ENCODE peak calls at places on chromosomes 7 and 10, in seven cellular contexts. One of them, this sample, is unnamed.

GRCh38 chr10:29319205-29319781 is 30.4 kb downstream of the LYZL1 start:
- DNase-seq in endothelial cell: no peak
- DNase-seq in fibroblast of pulmonary artery: no peak
- DNase-seq in MCF 10A: no peak
- DNase-seq in kidney epithelial cell: no peak
- DNase-seq in keratinocyte: no peak
- DNase-seq in left lung: no peak
- DNase-seq in this sample: no peak

GRCh38 chr10:79292789-79293746 is 54.2 kb upstream of the PPIF start:
- DNase-seq in kidney epithelial cell: no peak
- DNase-seq in keratinocyte: no peak
- DNase-seq in MCF 10A: peak
- DNase-seq in endothelial cell: peak
- DNase-seq in fibroblast of pulmonary artery: no peak
- DNase-seq in left lung: peak
- DNase-seq in this sample: peak

GRCh38 chr10:113159563-113159962 is 209.5 kb downstream of the TCF7L2 start:
- DNase-seq in fibroblast of pulmonary artery: no peak
- DNase-seq in left lung: no peak
- DNase-seq in kidney epithelial cell: no peak
- DNase-seq in endothelial cell: no peak
- DNase-seq in keratinocyte: no peak
- DNase-seq in MCF 10A: no peak
- DNase-seq in this sample: no peak

GRCh38 chr7:137146552-137146961 is 197.0 kb downstream of the PTN start:
- DNase-seq in left lung: no peak
- DNase-seq in keratinocyte: no peak
- DNase-seq in kidney epithelial cell: no peak
- DNase-seq in MCF 10A: no peak
- DNase-seq in endothelial cell: no peak
- DNase-seq in fibroblast of pulmonary artery: peak
- DNase-seq in this sample: no peak

GRCh38 chr7:484365-485101 is 35.1 kb downstream of the PDGFA start:
- DNase-seq in MCF 10A: no peak
- DNase-seq in left lung: peak
- DNase-seq in kidney epithelial cell: no peak
- DNase-seq in endothelial cell: no peak
- DNase-seq in keratinocyte: no peak
- DNase-seq in fibroblast of pulmonary artery: no peak
- DNase-seq in this sample: no peak

GRCh38 chr10:62651341-62651740 is 153.2 kb upstream of the ADO start:
- DNase-seq in fibroblast of pulmonary artery: no peak
- DNase-seq in kidney epithelial cell: no peak
- DNase-seq in keratinocyte: no peak
- DNase-seq in endothelial cell: no peak
- DNase-seq in left lung: no peak
- DNase-seq in MCF 10A: no peak
- DNase-seq in this sample: no peak

GRCh38 chr10:48194830-48195229 is 79.7 kb downstream of the FRMPD2 start:
- DNase-seq in keratinocyte: no peak
- DNase-seq in endothelial cell: no peak
- DNase-seq in left lung: no peak
- DNase-seq in kidney epithelial cell: no peak
- DNase-seq in MCF 10A: no peak
- DNase-seq in fibroblast of pulmonary artery: no peak
- DNase-seq in this sample: no peak

GRCh38 chr10:28250782-28251181 is 52.1 kb downstream of the MPP7 start:
- DNase-seq in kidney epithelial cell: no peak
- DNase-seq in keratinocyte: no peak
- DNase-seq in endothelial cell: no peak
- DNase-seq in MCF 10A: peak
- DNase-seq in fibroblast of pulmonary artery: peak
- DNase-seq in left lung: no peak
- DNase-seq in this sample: peak

GRCh38 chr10:113681533-113682470 is 2.1 kb downstream of the CASP7 start:
- DNase-seq in endothelial cell: no peak
- DNase-seq in keratinocyte: no peak
- DNase-seq in kidney epithelial cell: no peak
- DNase-seq in MCF 10A: no peak
- DNase-seq in fibroblast of pulmonary artery: peak
- DNase-seq in left lung: no peak
- DNase-seq in this sample: peak

GRCh38 chr7:155191901-155192478 is 105.7 kb upstream of the INSIG1 start:
- DNase-seq in keratinocyte: no peak
- DNase-seq in fibroblast of pulmonary artery: no peak
- DNase-seq in kidney epithelial cell: no peak
- DNase-seq in left lung: peak
- DNase-seq in MCF 10A: no peak
- DNase-seq in endothelial cell: no peak
- DNase-seq in this sample: peak

GRCh38 chr7:98372993-98373392 is 27.9 kb downstream of the BAIAP2L1 start:
- DNase-seq in endothelial cell: no peak
- DNase-seq in fibroblast of pulmonary artery: peak
- DNase-seq in MCF 10A: peak
- DNase-seq in kidney epithelial cell: peak
- DNase-seq in left lung: no peak
- DNase-seq in keratinocyte: peak
- DNase-seq in this sample: no peak

GRCh38 chr7:12287886-12288285 is 76.8 kb downstream of the TMEM106B start:
- DNase-seq in keratinocyte: no peak
- DNase-seq in MCF 10A: no peak
- DNase-seq in kidney epithelial cell: no peak
- DNase-seq in endothelial cell: no peak
- DNase-seq in fibroblast of pulmonary artery: no peak
- DNase-seq in left lung: no peak
- DNase-seq in this sample: no peak

GRCh38 chr7:128679920-128680319 is 7.8 kb downstream of the GARIN1A start:
- DNase-seq in MCF 10A: no peak
- DNase-seq in kidney epithelial cell: no peak
- DNase-seq in left lung: no peak
- DNase-seq in endothelial cell: no peak
- DNase-seq in fibroblast of pulmonary artery: no peak
- DNase-seq in keratinocyte: no peak
- DNase-seq in this sample: peak

GRCh38 chr10:6678211-6678803 is 98.2 kb upstream of the PRKCQ start:
- DNase-seq in MCF 10A: peak
- DNase-seq in left lung: no peak
- DNase-seq in endothelial cell: peak
- DNase-seq in keratinocyte: no peak
- DNase-seq in kidney epithelial cell: no peak
- DNase-seq in fibroblast of pulmonary artery: peak
- DNase-seq in this sample: peak

GRCh38 chr10:31554556-31554955 is 235.5 kb downstream of the ZEB1 start:
- DNase-seq in fibroblast of pulmonary artery: peak
- DNase-seq in keratinocyte: no peak
- DNase-seq in kidney epithelial cell: peak
- DNase-seq in left lung: no peak
- DNase-seq in endothelial cell: no peak
- DNase-seq in MCF 10A: no peak
- DNase-seq in this sample: no peak

GRCh38 chr10:24920907-24921881 is 31.2 kb downstream of the PRTFDC1 start:
- DNase-seq in MCF 10A: peak
- DNase-seq in keratinocyte: no peak
- DNase-seq in endothelial cell: no peak
- DNase-seq in fibroblast of pulmonary artery: peak
- DNase-seq in kidney epithelial cell: peak
- DNase-seq in left lung: peak
- DNase-seq in this sample: peak

GRCh38 chr10:66931340-66931948 is 5.6 kb downstream of the LRRTM3 start:
- DNase-seq in left lung: no peak
- DNase-seq in keratinocyte: peak
- DNase-seq in MCF 10A: peak
- DNase-seq in endothelial cell: peak
- DNase-seq in fibroblast of pulmonary artery: peak
- DNase-seq in kidney epithelial cell: peak
- DNase-seq in this sample: peak

GRCh38 chr10:16967866-16968721 is 150.9 kb upstream of the RSU1 start:
- DNase-seq in kidney epithelial cell: peak
- DNase-seq in MCF 10A: peak
- DNase-seq in fibroblast of pulmonary artery: peak
- DNase-seq in endothelial cell: peak
- DNase-seq in left lung: no peak
- DNase-seq in keratinocyte: no peak
- DNase-seq in this sample: no peak

GRCh38 chr10:11355625-11356024 is 255.8 kb downstream of the USP6NL start:
- DNase-seq in kidney epithelial cell: no peak
- DNase-seq in left lung: no peak
- DNase-seq in keratinocyte: no peak
- DNase-seq in MCF 10A: no peak
- DNase-seq in endothelial cell: no peak
- DNase-seq in fibroblast of pulmonary artery: no peak
- DNase-seq in this sample: no peak

GRCh38 chr10:102796407-102797176 is 40.6 kb downstream of the CYP17A1 start:
- DNase-seq in MCF 10A: no peak
- DNase-seq in endothelial cell: no peak
- DNase-seq in left lung: peak
- DNase-seq in kidney epithelial cell: no peak
- DNase-seq in keratinocyte: no peak
- DNase-seq in fibroblast of pulmonary artery: peak
- DNase-seq in this sample: peak

GRCh38 chr10:61836233-61836887 is 65.1 kb upstream of the ARID5B start:
- DNase-seq in endothelial cell: no peak
- DNase-seq in left lung: no peak
- DNase-seq in kidney epithelial cell: no peak
- DNase-seq in keratinocyte: no peak
- DNase-seq in fibroblast of pulmonary artery: peak
- DNase-seq in MCF 10A: no peak
- DNase-seq in this sample: no peak

GRCh38 chr10:33965795-33966581 is 631.5 kb upstream of the NRP1 start:
- DNase-seq in kidney epithelial cell: no peak
- DNase-seq in MCF 10A: no peak
- DNase-seq in fibroblast of pulmonary artery: no peak
- DNase-seq in left lung: no peak
- DNase-seq in keratinocyte: no peak
- DNase-seq in endothelial cell: no peak
- DNase-seq in this sample: no peak

GRCh38 chr7:79199961-79200360 is 253.5 kb downstream of the MAGI2 start:
- DNase-seq in MCF 10A: no peak
- DNase-seq in fibroblast of pulmonary artery: no peak
- DNase-seq in endothelial cell: no peak
- DNase-seq in kidney epithelial cell: no peak
- DNase-seq in left lung: no peak
- DNase-seq in keratinocyte: no peak
- DNase-seq in this sample: no peak

GRCh38 chr10:29623797-29624196 is 11.0 kb downstream of the SVIL start:
- DNase-seq in endothelial cell: no peak
- DNase-seq in left lung: no peak
- DNase-seq in kidney epithelial cell: no peak
- DNase-seq in keratinocyte: no peak
- DNase-seq in MCF 10A: peak
- DNase-seq in fibroblast of pulmonary artery: peak
- DNase-seq in this sample: no peak

GRCh38 chr7:24576171-24577052 is 3.2 kb downstream of the PALS2 start:
- DNase-seq in left lung: no peak
- DNase-seq in fibroblast of pulmonary artery: peak
- DNase-seq in MCF 10A: peak
- DNase-seq in keratinocyte: peak
- DNase-seq in kidney epithelial cell: peak
- DNase-seq in endothelial cell: peak
- DNase-seq in this sample: peak

GRCh38 chr10:30207485-30208052 is 141.5 kb downstream of the MTPAP start:
- DNase-seq in left lung: no peak
- DNase-seq in kidney epithelial cell: no peak
- DNase-seq in fibroblast of pulmonary artery: no peak
- DNase-seq in MCF 10A: no peak
- DNase-seq in keratinocyte: no peak
- DNase-seq in endothelial cell: no peak
- DNase-seq in this sample: no peak

GRCh38 chr7:98051118-98051744 is 55.4 kb upstream of the LMTK2 start:
- DNase-seq in endothelial cell: peak
- DNase-seq in kidney epithelial cell: no peak
- DNase-seq in keratinocyte: no peak
- DNase-seq in MCF 10A: no peak
- DNase-seq in fibroblast of pulmonary artery: no peak
- DNase-seq in left lung: no peak
- DNase-seq in this sample: peak

GRCh38 chr10:126969310-126969709 is 64.1 kb downstream of the DOCK1 start:
- DNase-seq in MCF 10A: peak
- DNase-seq in fibroblast of pulmonary artery: peak
- DNase-seq in left lung: no peak
- DNase-seq in kidney epithelial cell: no peak
- DNase-seq in endothelial cell: no peak
- DNase-seq in keratinocyte: no peak
- DNase-seq in this sample: no peak
- TF ChIP-seq CTCF in MCF 10A: no peak
- TF ChIP-seq CTCF in fibroblast of pulmonary artery: no peak
- TF ChIP-seq CTCF in left lung: no peak
- TF ChIP-seq CTCF in kidney epithelial cell: peak
- TF ChIP-seq CTCF in endothelial cell: no peak
- TF ChIP-seq CTCF in keratinocyte: peak
- TF ChIP-seq CTCF in this sample: no peak

GRCh38 chr7:36487756-36488336 is 98.2 kb downstream of the ANLN start:
- DNase-seq in keratinocyte: no peak
- DNase-seq in left lung: no peak
- DNase-seq in kidney epithelial cell: peak
- DNase-seq in endothelial cell: peak
- DNase-seq in fibroblast of pulmonary artery: peak
- DNase-seq in MCF 10A: peak
- DNase-seq in this sample: peak
- TF ChIP-seq CTCF in keratinocyte: peak
- TF ChIP-seq CTCF in left lung: peak
- TF ChIP-seq CTCF in kidney epithelial cell: peak
- TF ChIP-seq CTCF in endothelial cell: peak
- TF ChIP-seq CTCF in fibroblast of pulmonary artery: peak
- TF ChIP-seq CTCF in MCF 10A: peak
- TF ChIP-seq CTCF in this sample: peak

DNA sequence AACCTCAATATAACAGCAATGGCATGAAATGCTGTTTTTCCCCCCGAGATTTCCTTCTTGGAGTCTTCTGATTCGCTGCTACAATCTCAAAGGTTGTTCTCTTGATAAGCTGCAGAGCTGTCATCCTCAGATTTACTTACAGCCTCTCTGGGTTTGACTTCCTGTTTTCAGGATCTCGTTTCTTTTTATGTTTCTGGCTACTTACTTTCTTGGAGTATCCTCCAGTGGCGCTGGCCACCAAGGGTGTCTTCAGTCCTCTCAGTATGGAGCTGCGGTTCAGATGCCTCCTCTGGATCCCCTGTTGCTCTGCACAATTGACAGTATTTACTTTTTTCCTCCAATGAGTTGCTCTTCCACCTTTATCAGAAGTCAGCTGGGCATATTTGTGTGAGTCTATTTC is 152.0 kb upstream of the TMEM72 start:
- DNase-seq in keratinocyte: no peak
- DNase-seq in fibroblast of pulmonary artery: no peak
- DNase-seq in kidney epithelial cell: no peak
- DNase-seq in left lung: no peak
- DNase-seq in endothelial cell: no peak
- DNase-seq in MCF 10A: no peak
- DNase-seq in this sample: no peak
- TF ChIP-seq CTCF in keratinocyte: no peak
- TF ChIP-seq CTCF in fibroblast of pulmonary artery: no peak
- TF ChIP-seq CTCF in kidney epithelial cell: no peak
- TF ChIP-seq CTCF in left lung: no peak
- TF ChIP-seq CTCF in endothelial cell: no peak
- TF ChIP-seq CTCF in MCF 10A: no peak
- TF ChIP-seq CTCF in this sample: no peak

DNA sequence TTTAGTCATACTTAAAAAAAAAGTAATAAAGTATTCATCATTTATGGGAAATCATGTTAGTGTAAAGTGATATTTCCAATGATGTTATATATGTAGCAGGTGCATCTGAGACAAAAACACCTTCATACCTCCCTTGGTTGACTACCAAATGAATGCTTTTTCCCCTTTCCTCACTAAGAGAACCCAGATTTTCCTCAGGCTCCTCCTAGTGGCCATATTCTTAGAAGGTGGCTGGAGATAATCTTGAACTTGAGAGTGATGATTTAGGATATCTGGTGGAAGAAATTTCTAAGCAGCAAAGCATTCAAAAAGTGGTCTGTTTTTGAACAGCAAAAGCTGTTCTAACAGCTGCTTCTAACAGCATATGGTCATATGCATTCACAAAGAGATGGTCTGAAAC is 16.8 kb upstream of the DNAH11 start:
- DNase-seq in endothelial cell: no peak
- DNase-seq in left lung: no peak
- DNase-seq in keratinocyte: no peak
- DNase-seq in MCF 10A: peak
- DNase-seq in fibroblast of pulmonary artery: no peak
- DNase-seq in kidney epithelial cell: no peak
- DNase-seq in this sample: no peak
- TF ChIP-seq CTCF in endothelial cell: peak
- TF ChIP-seq CTCF in left lung: peak
- TF ChIP-seq CTCF in keratinocyte: peak
- TF ChIP-seq CTCF in MCF 10A: peak
- TF ChIP-seq CTCF in fibroblast of pulmonary artery: peak
- TF ChIP-seq CTCF in kidney epithelial cell: peak
- TF ChIP-seq CTCF in this sample: peak